ENCODE peak calls at places on chromosomes 16 and 17, in six cellular contexts. V is SK-MEL-5, F is GM04503, D is NCI-H748 treated with DMSO at 0.1 percent for 48 hours, Z is amygdala, X is LHCN-M2. U is an unnamed sample.

GRCh38 chr17:4438162-4438944 is 4.6 kb downstream of the SPNS3 start:
- DNase-seq in V (no peak), F (no peak), D (no peak), Z (no peak), X (no peak), U (no peak)

GRCh38 chr17:55089955-55090573 is 121.5 kb downstream of the STXBP4 start:
- DNase-seq in V (no peak), F (no peak), D (no peak), Z (no peak), X (peak), U (peak)

GRCh38 chr17:61324540-61324868 is 75.1 kb upstream of the TBX2 start:
- DNase-seq in V (peak), F (no peak), D (no peak), Z (no peak), X (peak), U (peak)

GRCh38 chr17:71163121-71163812 is 957.6 kb upstream of the SOX9 start:
- DNase-seq in V (no peak), F (no peak), D (peak), Z (no peak), X (peak), U (peak)

GRCh38 chr17:34412965-34413441 is 50.0 kb upstream of the CCL1 start:
- DNase-seq in V (no peak), F (no peak), D (no peak), Z (no peak), X (peak), U (peak)

GRCh38 chr16:57808589-57808988 is 6.3 kb upstream of the KIFC3 start:
- DNase-seq in V (no peak), F (no peak), D (no peak), Z (no peak), X (no peak), U (no peak)

GRCh38 chr16:54174201-54174600 is 112.4 kb downstream of the IRX3 start:
- DNase-seq in V (no peak), F (no peak), D (no peak), Z (no peak), X (no peak), U (no peak)

GRCh38 chr16:2500937-2501750 is 12.6 kb upstream of the ATP6V0C start:
- DNase-seq in V (peak), F (no peak), D (peak), Z (peak), X (peak), U (peak)

GRCh38 chr17:8153550-8153956 is 1.3 kb upstream of the PER1 start:
- DNase-seq in V (no peak), F (peak), D (no peak), Z (peak), X (peak), U (peak)

GRCh38 chr17:10681866-10682446 is 15.4 kb downstream of the SCO1 start:
- DNase-seq in V (no peak), F (peak), D (no peak), Z (no peak), X (no peak), U (peak)